ENCODE peak calls at places on chromosomes 13 and 19, in five cellular contexts. M is activated CD8-positive, alpha-beta T cell treated with anti-CD3 and anti-CD28 coated beads for 36 hours; G is heart right ventricle; R is effector CD4-positive, alpha-beta T cell; T is stimulated activated CD4-positive, alpha-beta T cell treated with anti-CD3 and anti-CD28 coated beads, TNF-alpha, amount 100 ng/mL, for 48 hours. P is an unnamed sample.
A peak's percentile ranks its signal among the peaks of the same experiment; 100 is the strongest.

GRCh38 chr19:45182758-45183157 is 4.2 kb downstream of the BLOC1S3 start:
- DNase-seq in M (no peak), G (no peak), R (no peak), T (no peak), P (no peak)

GRCh38 chr19:726993-727956 is 18.5 kb downstream of the PALM start:
- DNase-seq in M (no peak), G (no peak), R (no peak), T (no peak), P (peak; percentile 28)

GRCh38 chr13:33490461-33491327 is 205.1 kb upstream of the STARD13 start:
- DNase-seq in M (no peak), G (peak; percentile 19), R (no peak), T (no peak), P (peak; percentile 39)

GRCh38 chr19:50896591-50897190 is 14.5 kb downstream of the KLK4 start:
- DNase-seq in M (peak; percentile 57), G (no peak), R (no peak), T (peak; percentile 30), P (no peak)

GRCh38 chr13:104571161-104571889 is 1505.1 kb upstream of the SLC10A2 start:
- DNase-seq in M (peak; percentile 21), G (peak; percentile 78), R (no peak), T (no peak), P (peak; percentile 56)

GRCh38 chr19:16040642-16041041 is 35.7 kb upstream of the TPM4 start:
- DNase-seq in M (no peak), G (no peak), R (no peak), T (no peak), P (no peak)

GRCh38 chr13:36526897-36527296 is 94.6 kb downstream of the CCNA1 start:
- DNase-seq in M (no peak), G (no peak), R (no peak), T (no peak), P (no peak)

GRCh38 chr19:41537789-41538188 is 38.2 kb upstream of the CEACAM21 start:
- DNase-seq in M (peak; percentile 64), G (no peak), R (no peak), T (no peak), P (no peak)

GRCh38 chr19:6087074-6087506 is 23.2 kb downstream of the RFX2 start:
- DNase-seq in M (peak; percentile 64), G (no peak), R (no peak), T (no peak), P (no peak)

GRCh38 chr13:48533986-48534600 is 1.2 kb upstream of the RCBTB2 start:
- DNase-seq in M (no peak), G (no peak), R (no peak), T (no peak), P (no peak)

GRCh38 chr13:113291997-113292862 is 4.8 kb upstream of the LAMP1 start:
- DNase-seq in M (peak; percentile 39), G (no peak), R (no peak), T (no peak), P (peak; percentile 47)

GRCh38 chr19:49331616-49332055 is 3.6 kb upstream of the CD37 start:
- DNase-seq in M (peak; percentile 80), G (no peak), R (peak; percentile 48), T (peak; percentile 66), P (no peak)

GRCh38 chr13:67299731-67300130 is 69.6 kb upstream of the PCDH9 start:
- DNase-seq in M (no peak), G (no peak), R (no peak), T (no peak), P (no peak)

GRCh38 chr13:43303040-43303729 is 279.8 kb downstream of the DNAJC15 start:
- DNase-seq in M (peak; percentile 25), G (peak; percentile 63), R (no peak), T (no peak), P (peak; percentile 71)

P was measured in left cardiac atrium.